ENCODE peak calls at places on chromosomes 7 and 10, in five cellular contexts. One of them, this sample, is unnamed.

GRCh38 chr10:98589007-98589406 is 142.3 kb upstream of the HPS1 start:
- DNase-seq in colonic mucosa: no peak
- DNase-seq in adrenal gland: no peak
- DNase-seq in fibroblast of lung: no peak
- DNase-seq in pancreas: no peak
- DNase-seq in this sample: no peak

GRCh38 chr7:84529480-84530205 is 335.1 kb upstream of the SEMA3A start:
- DNase-seq in fibroblast of lung: peak
- DNase-seq in adrenal gland: no peak
- DNase-seq in colonic mucosa: no peak
- DNase-seq in pancreas: no peak
- DNase-seq in this sample: no peak

GRCh38 chr7:80039255-80039884 is 95.3 kb upstream of the GNAI1 start:
- DNase-seq in pancreas: no peak
- DNase-seq in fibroblast of lung: no peak
- DNase-seq in adrenal gland: no peak
- DNase-seq in colonic mucosa: no peak
- DNase-seq in this sample: no peak

GRCh38 chr10:63227207-63227895 is 94.2 kb downstream of the NRBF2 start:
- DNase-seq in pancreas: no peak
- DNase-seq in adrenal gland: no peak
- DNase-seq in colonic mucosa: no peak
- DNase-seq in fibroblast of lung: no peak
- DNase-seq in this sample: no peak

GRCh38 chr7:108486291-108486966 is 30.2 kb upstream of the NRCAM start:
- DNase-seq in colonic mucosa: no peak
- DNase-seq in fibroblast of lung: peak
- DNase-seq in adrenal gland: no peak
- DNase-seq in pancreas: no peak
- DNase-seq in this sample: no peak

GRCh38 chr10:93481213-93481930 is 762 bp downstream of the MYOF start:
- DNase-seq in pancreas: no peak
- DNase-seq in fibroblast of lung: peak
- DNase-seq in adrenal gland: no peak
- DNase-seq in colonic mucosa: no peak
- DNase-seq in this sample: no peak

GRCh38 chr10:104259999-104260774 is 5.5 kb downstream of the GSTO1 start:
- DNase-seq in colonic mucosa: no peak
- DNase-seq in adrenal gland: no peak
- DNase-seq in pancreas: no peak
- DNase-seq in fibroblast of lung: peak
- DNase-seq in this sample: no peak

GRCh38 chr7:20053334-20054104 is 163.7 kb downstream of the MACC1 start:
- DNase-seq in pancreas: no peak
- DNase-seq in fibroblast of lung: no peak
- DNase-seq in colonic mucosa: no peak
- DNase-seq in adrenal gland: no peak
- DNase-seq in this sample: no peak

GRCh38 chr7:22675917-22676343 is 51.1 kb upstream of the IL6 start:
- DNase-seq in pancreas: no peak
- DNase-seq in fibroblast of lung: peak
- DNase-seq in colonic mucosa: no peak
- DNase-seq in adrenal gland: no peak
- DNase-seq in this sample: no peak

GRCh38 chr7:131506597-131506996 is 49.8 kb downstream of the PODXL start:
- DNase-seq in colonic mucosa: no peak
- DNase-seq in fibroblast of lung: no peak
- DNase-seq in pancreas: peak
- DNase-seq in adrenal gland: no peak
- DNase-seq in this sample: no peak

GRCh38 chr10:9635691-9636090 is 1382.0 kb upstream of the CELF2 start:
- DNase-seq in adrenal gland: no peak
- DNase-seq in fibroblast of lung: peak
- DNase-seq in colonic mucosa: no peak
- DNase-seq in pancreas: no peak
- DNase-seq in this sample: no peak

GRCh38 chr7:36946401-36946739 is 222.1 kb upstream of the AOAH start:
- DNase-seq in adrenal gland: no peak
- DNase-seq in pancreas: no peak
- DNase-seq in fibroblast of lung: no peak
- DNase-seq in colonic mucosa: no peak
- DNase-seq in this sample: no peak

GRCh38 chr10:5665380-5666323 is 743 bp downstream of the ASB13 start:
- DNase-seq in colonic mucosa: peak
- DNase-seq in adrenal gland: peak
- DNase-seq in fibroblast of lung: no peak
- DNase-seq in pancreas: peak
- DNase-seq in this sample: no peak

GRCh38 chr10:110395350-110396283 is 90.9 kb upstream of the SMNDC1 start:
- DNase-seq in colonic mucosa: peak
- DNase-seq in adrenal gland: peak
- DNase-seq in pancreas: no peak
- DNase-seq in fibroblast of lung: peak
- DNase-seq in this sample: no peak

GRCh38 chr7:95509199-95509598 is 23.5 kb downstream of the ASB4 start:
- DNase-seq in pancreas: no peak
- DNase-seq in adrenal gland: peak
- DNase-seq in fibroblast of lung: peak
- DNase-seq in colonic mucosa: no peak
- DNase-seq in this sample: no peak

GRCh38 chr7:100065452-100066186 is 15.9 kb downstream of the ZNF3 start:
- DNase-seq in adrenal gland: no peak
- DNase-seq in fibroblast of lung: peak
- DNase-seq in colonic mucosa: no peak
- DNase-seq in pancreas: no peak
- DNase-seq in this sample: no peak

GRCh38 chr7:151087247-151088018 is 1.2 kb downstream of the AGAP3 start:
- DNase-seq in colonic mucosa: peak
- DNase-seq in adrenal gland: peak
- DNase-seq in pancreas: peak
- DNase-seq in fibroblast of lung: peak
- DNase-seq in this sample: peak

GRCh38 chr7:100351657-100352058 is 6.3 kb upstream of the PILRB start:
- DNase-seq in pancreas: no peak
- DNase-seq in adrenal gland: no peak
- DNase-seq in colonic mucosa: no peak
- DNase-seq in fibroblast of lung: no peak
- DNase-seq in this sample: no peak

GRCh38 chr10:62501547-62501946 is 127.4 kb downstream of the ZNF365 start:
- DNase-seq in fibroblast of lung: peak
- DNase-seq in colonic mucosa: no peak
- DNase-seq in adrenal gland: no peak
- DNase-seq in pancreas: no peak
- DNase-seq in this sample: no peak

GRCh38 chr7:167976-168791 is 24.2 kb upstream of the FAM20C start:
- DNase-seq in pancreas: peak
- DNase-seq in fibroblast of lung: no peak
- DNase-seq in colonic mucosa: peak
- DNase-seq in adrenal gland: peak
- DNase-seq in this sample: no peak

GRCh38 chr7:80900583-80901576 is 18.0 kb downstream of the SEMA3C start:
- DNase-seq in colonic mucosa: peak
- DNase-seq in fibroblast of lung: peak
- DNase-seq in pancreas: no peak
- DNase-seq in adrenal gland: no peak
- DNase-seq in this sample: no peak

GRCh38 chr7:50088463-50089129 is 4.5 kb downstream of the ZPBP start:
- DNase-seq in fibroblast of lung: no peak
- DNase-seq in colonic mucosa: no peak
- DNase-seq in pancreas: no peak
- DNase-seq in adrenal gland: no peak
- DNase-seq in this sample: no peak

GRCh38 chr7:11970132-11970531 is 138.1 kb upstream of the THSD7A start:
- DNase-seq in fibroblast of lung: no peak
- DNase-seq in adrenal gland: no peak
- DNase-seq in colonic mucosa: no peak
- DNase-seq in pancreas: no peak
- DNase-seq in this sample: no peak

GRCh38 chr7:111108526-111108925 is 17.6 kb downstream of the LRRN3 start:
- DNase-seq in fibroblast of lung: peak
- DNase-seq in pancreas: no peak
- DNase-seq in adrenal gland: no peak
- DNase-seq in colonic mucosa: no peak
- DNase-seq in this sample: no peak

GRCh38 chr10:117370205-117370604 is 5.0 kb downstream of the PDZD8 start:
- DNase-seq in adrenal gland: no peak
- DNase-seq in pancreas: no peak
- DNase-seq in fibroblast of lung: peak
- DNase-seq in colonic mucosa: no peak
- DNase-seq in this sample: no peak

GRCh38 chr10:12628153-12628552 is 278.8 kb downstream of the CAMK1D start:
- DNase-seq in adrenal gland: no peak
- DNase-seq in colonic mucosa: no peak
- DNase-seq in fibroblast of lung: no peak
- DNase-seq in pancreas: no peak
- DNase-seq in this sample: no peak

GRCh38 chr7:13826752-13827151 is 162.7 kb downstream of the ETV1 start:
- DNase-seq in adrenal gland: no peak
- DNase-seq in pancreas: no peak
- DNase-seq in colonic mucosa: no peak
- DNase-seq in fibroblast of lung: peak
- DNase-seq in this sample: no peak

GRCh38 chr7:86950360-86950759 is 109.1 kb downstream of the ELAPOR2 start:
- DNase-seq in colonic mucosa: no peak
- DNase-seq in pancreas: peak
- DNase-seq in adrenal gland: no peak
- DNase-seq in fibroblast of lung: no peak
- DNase-seq in this sample: peak

GRCh38 chr10:131885391-131886165 is 15.2 kb upstream of the PPP2R2D start:
- DNase-seq in pancreas: peak
- DNase-seq in fibroblast of lung: peak
- DNase-seq in adrenal gland: peak
- DNase-seq in colonic mucosa: peak
- DNase-seq in this sample: peak

GRCh38 chr7:142110098-142110497 is 1.4 kb upstream of the MGAM2 start:
- DNase-seq in pancreas: no peak
- DNase-seq in adrenal gland: no peak
- DNase-seq in colonic mucosa: no peak
- DNase-seq in fibroblast of lung: no peak
- DNase-seq in this sample: no peak

GRCh38 chr7:117560030-117560429 is 80.2 kb downstream of the CFTR start:
- DNase-seq in adrenal gland: no peak
- DNase-seq in fibroblast of lung: no peak
- DNase-seq in colonic mucosa: no peak
- DNase-seq in pancreas: no peak
- DNase-seq in this sample: no peak

GRCh38 chr7:131919920-131920709 is 363.7 kb upstream of the PODXL start:
- DNase-seq in pancreas: no peak
- DNase-seq in colonic mucosa: no peak
- DNase-seq in adrenal gland: no peak
- DNase-seq in fibroblast of lung: no peak
- DNase-seq in this sample: no peak

GRCh38 chr7:139681463-139681755 is 96.4 kb downstream of the HIPK2 start:
- DNase-seq in fibroblast of lung: no peak
- DNase-seq in colonic mucosa: no peak
- DNase-seq in pancreas: no peak
- DNase-seq in adrenal gland: no peak
- DNase-seq in this sample: no peak

GRCh38 chr7:149881328-149882263 is 7.8 kb downstream of the ATP6V0E2 start:
- DNase-seq in pancreas: peak
- DNase-seq in adrenal gland: no peak
- DNase-seq in colonic mucosa: peak
- DNase-seq in fibroblast of lung: no peak
- DNase-seq in this sample: peak

GRCh38 chr7:75639893-75640600 is 98.7 kb downstream of the HIP1 start:
- DNase-seq in fibroblast of lung: no peak
- DNase-seq in colonic mucosa: no peak
- DNase-seq in adrenal gland: no peak
- DNase-seq in pancreas: no peak
- DNase-seq in this sample: no peak

GRCh38 chr10:86391236-86391840 is 24.7 kb upstream of the GRID1 start:
- DNase-seq in pancreas: no peak
- DNase-seq in adrenal gland: no peak
- DNase-seq in colonic mucosa: no peak
- DNase-seq in fibroblast of lung: no peak
- DNase-seq in this sample: no peak
- H3K4me3 ChIP-seq in pancreas: no peak
- H3K4me3 ChIP-seq in adrenal gland: no peak
- H3K4me3 ChIP-seq in colonic mucosa: no peak
- H3K4me3 ChIP-seq in fibroblast of lung: no peak
- H3K4me3 ChIP-seq in this sample: no peak

DNA sequence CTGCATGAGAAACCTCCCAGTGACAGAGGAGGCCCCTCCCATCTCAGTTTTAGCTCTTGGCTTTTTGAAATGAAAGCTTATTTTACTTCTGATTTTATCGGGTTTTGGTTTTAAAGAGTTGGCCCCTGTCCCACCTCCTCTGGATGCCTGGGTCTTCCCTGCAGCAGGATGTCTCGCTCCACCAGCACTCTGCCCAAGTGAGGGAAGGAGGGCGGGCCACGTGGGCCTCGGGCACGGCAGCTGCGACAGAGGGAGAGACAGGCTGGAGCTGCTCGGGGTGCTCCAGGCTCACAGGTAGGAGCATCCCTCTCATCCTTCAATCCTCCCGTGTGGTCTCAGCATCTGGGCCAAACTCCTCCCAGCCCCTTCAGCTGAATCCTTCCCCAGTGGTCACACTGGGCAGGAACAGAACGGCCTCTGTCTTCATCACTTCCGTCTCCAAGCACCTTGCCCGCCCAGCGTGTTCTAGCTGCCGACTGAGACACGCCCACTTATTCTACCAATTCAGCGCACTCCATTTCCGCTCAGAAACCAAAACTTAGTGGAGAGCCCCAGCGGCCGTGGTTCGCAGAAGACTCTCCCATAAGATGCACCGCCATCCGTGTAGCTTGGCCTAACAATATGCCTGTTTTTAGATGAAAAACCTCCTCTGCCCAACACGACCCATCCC is 222.9 kb downstream of the GLRX3 start:
- DNase-seq in adrenal gland: no peak
- DNase-seq in colonic mucosa: no peak
- DNase-seq in pancreas: no peak
- DNase-seq in fibroblast of lung: no peak
- DNase-seq in this sample: no peak
- H3K4me3 ChIP-seq in adrenal gland: no peak
- H3K4me3 ChIP-seq in colonic mucosa: no peak
- H3K4me3 ChIP-seq in pancreas: no peak
- H3K4me3 ChIP-seq in fibroblast of lung: no peak
- H3K4me3 ChIP-seq in this sample: no peak

GRCh38 chr10:29733323-29733722 is 98.6 kb upstream of the SVIL start:
- DNase-seq in pancreas: no peak
- DNase-seq in colonic mucosa: no peak
- DNase-seq in adrenal gland: no peak
- DNase-seq in fibroblast of lung: no peak
- DNase-seq in this sample: no peak
- H3K4me3 ChIP-seq in pancreas: no peak
- H3K4me3 ChIP-seq in colonic mucosa: no peak
- H3K4me3 ChIP-seq in adrenal gland: no peak
- H3K4me3 ChIP-seq in fibroblast of lung: no peak
- H3K4me3 ChIP-seq in this sample: no peak

DNA sequence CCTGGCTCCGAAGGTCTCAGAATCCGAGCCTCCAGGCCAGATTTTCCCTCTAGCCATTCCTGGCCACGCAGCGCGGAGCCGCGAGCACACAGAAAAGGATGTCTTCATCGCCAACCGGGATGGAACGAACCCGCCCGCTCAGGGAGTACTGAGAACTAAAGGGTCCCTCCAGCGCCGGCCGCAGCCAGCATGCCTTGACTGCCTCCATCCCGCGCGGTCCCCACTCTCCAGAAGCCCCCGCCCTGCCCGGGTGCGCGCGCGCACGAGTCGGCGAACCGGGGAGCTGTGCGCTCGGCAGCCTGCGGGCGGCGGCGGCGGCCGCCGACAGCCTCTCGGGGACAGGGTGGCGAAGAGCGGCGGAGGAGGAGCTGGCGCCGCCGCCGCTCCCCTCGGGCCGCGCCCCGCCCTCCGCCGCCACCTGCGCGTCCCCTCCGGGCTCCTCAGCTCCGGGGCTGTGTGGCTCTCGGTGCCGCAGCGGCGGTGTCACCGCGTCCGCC is 640 bp upstream of the GALNT17 start:
- DNase-seq in fibroblast of lung: no peak
- DNase-seq in colonic mucosa: peak
- DNase-seq in pancreas: peak
- DNase-seq in adrenal gland: peak
- DNase-seq in this sample: peak
- H3K4me3 ChIP-seq in fibroblast of lung: no peak
- H3K4me3 ChIP-seq in colonic mucosa: peak
- H3K4me3 ChIP-seq in pancreas: peak
- H3K4me3 ChIP-seq in adrenal gland: peak
- H3K4me3 ChIP-seq in this sample: no peak

This sample was measured in upper lobe of left lung.